ENCODE peak calls at places on chromosomes 4 and X, in four cellular contexts. C is OCI-LY7, Y is gastrocnemius medialis, A is psoas muscle. F is an unnamed sample.

GRCh38 chr4:5992171-5993062 is 25.8 kb downstream of the C4orf50 start:
- DNase-seq in C (peak), Y (no peak), A (no peak), F (no peak)

GRCh38 chr4:34417160-34417559 is 1827.2 kb downstream of the ARAP2 start:
- DNase-seq in A (no peak), Y (no peak), C (no peak), F (no peak)

GRCh38 chr4:46586566-46586965 is 196.6 kb upstream of the GABRA2 start:
- DNase-seq in Y (no peak), A (no peak), C (no peak), F (no peak)

GRCh38 chrX:12978205-12979010 is 3.5 kb downstream of the TMSB4X start:
- DNase-seq in C (peak), A (no peak), Y (peak), F (no peak)

GRCh38 chrX:38774249-38774648 is 27.0 kb upstream of the MID1IP1 start:
- DNase-seq in Y (no peak), A (no peak), C (no peak), F (no peak)

GRCh38 chr4:7332216-7333023 is 102.3 kb downstream of the PSAPL1 start:
- DNase-seq in Y (no peak), A (peak), C (no peak), F (no peak)

GRCh38 chr4:154073107-154073817 is 284.4 kb upstream of the SFRP2 start:
- DNase-seq in C (no peak), A (no peak), Y (no peak), F (no peak)

GRCh38 chr4:89493367-89493766 is 185.8 kb upstream of the GPRIN3 start:
- DNase-seq in C (no peak), A (no peak), Y (no peak), F (no peak)

GRCh38 chr4:38210396-38211114 is 250.4 kb downstream of the PTTG2 start:
- DNase-seq in C (no peak), A (no peak), Y (no peak), F (no peak)

GRCh38 chr4:176270669-176271068 is 1.6 kb upstream of the ASB5 start:
- DNase-seq in A (peak), C (no peak), Y (peak), F (no peak)

GRCh38 chr4:15291133-15291532 is 136.7 kb upstream of the C1QTNF7 start:
- DNase-seq in Y (no peak), C (no peak), A (no peak), F (no peak)

GRCh38 chrX:153333821-153334653 is at the start of gene ZNF275:
- DNase-seq in C (peak), A (peak), Y (peak), F (peak)

GRCh38 chr4:108170729-108171540 is 2.2 kb upstream of the LEF1 start:
- DNase-seq in Y (no peak), C (no peak), A (no peak), F (no peak)

GRCh38 chr4:128168701-128169100 is 107.6 kb downstream of the LARP1B start:
- DNase-seq in C (no peak), Y (no peak), A (no peak), F (no peak)

GRCh38 chrX:44675364-44676024 is 132.8 kb upstream of the FUNDC1 start:
- DNase-seq in A (peak), C (no peak), Y (peak), F (no peak)

GRCh38 chr4:6107114-6107791 is 89.0 kb upstream of the C4orf50 start:
- DNase-seq in A (no peak), Y (no peak), C (no peak), F (no peak)

GRCh38 chrX:124026529-124026928 is 65.0 kb downstream of the STAG2 start:
- DNase-seq in Y (no peak), A (no peak), C (no peak), F (no peak)

GRCh38 chrX:118726887-118727685 is at the start of gene IL13RA1:
- DNase-seq in Y (peak), C (no peak), A (peak), F (peak)

GRCh38 chrX:124086411-124086810 is 124.9 kb downstream of the STAG2 start:
- DNase-seq in A (no peak), C (no peak), Y (no peak), F (no peak)

GRCh38 chr4:174420317-174420716 is 102.0 kb downstream of the HPGD start:
- DNase-seq in A (no peak), C (no peak), Y (no peak), F (no peak)

GRCh38 chr4:174425669-174426068 is 96.6 kb downstream of the HPGD start:
- DNase-seq in Y (no peak), C (no peak), A (no peak), F (no peak)

GRCh38 chr4:174422893-174423256 is 99.4 kb downstream of the HPGD start:
- DNase-seq in A (no peak), Y (no peak), C (no peak), F (no peak)

GRCh38 chr4:174427562-174428140 is 94.6 kb downstream of the HPGD start:
- DNase-seq in C (no peak), Y (no peak), A (no peak), F (no peak)

GRCh38 chr4:174423257-174423944 is 98.9 kb downstream of the HPGD start:
- DNase-seq in C (no peak), Y (peak), A (peak), F (peak)
- H3K4me3 ChIP-seq in C (no peak), Y (no peak), A (no peak), F (no peak)

DNA sequence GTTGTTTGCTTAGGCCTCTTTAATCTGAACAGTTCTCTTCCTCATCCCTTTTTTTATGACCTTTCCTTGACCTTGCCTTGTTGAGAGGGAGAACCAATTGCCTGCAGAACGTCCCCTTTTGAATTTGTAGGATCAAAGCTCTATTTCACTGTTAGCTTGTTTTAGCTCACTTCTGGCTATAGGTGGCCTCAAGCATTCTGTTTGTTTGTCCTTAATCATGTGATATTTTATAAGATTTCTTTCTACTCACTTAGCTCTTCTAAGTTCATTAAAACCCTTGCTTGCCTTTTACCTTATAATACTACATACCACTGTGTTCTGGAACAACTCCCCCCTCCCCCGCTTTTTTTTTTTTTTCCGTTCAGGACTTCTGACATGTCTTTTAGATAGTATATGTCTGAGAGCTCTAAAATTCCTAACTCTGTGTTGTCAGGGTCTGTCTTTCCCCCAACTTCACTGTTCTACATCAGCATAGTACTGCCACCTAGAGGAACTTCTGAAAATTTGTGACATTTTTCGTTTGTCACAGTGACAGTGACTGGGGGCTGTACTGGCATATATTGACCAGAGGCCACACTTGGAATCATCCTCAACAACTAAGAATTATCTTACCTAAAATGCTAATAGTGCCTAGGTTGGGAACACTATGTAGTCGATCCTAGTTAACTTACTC is 128.5 kb downstream of the LARP7 start:
- DNase-seq in A (no peak), C (peak), Y (no peak), F (no peak)
- TF ChIP-seq CTCF in A (peak), C (peak), Y (peak), F (peak)

DNA sequence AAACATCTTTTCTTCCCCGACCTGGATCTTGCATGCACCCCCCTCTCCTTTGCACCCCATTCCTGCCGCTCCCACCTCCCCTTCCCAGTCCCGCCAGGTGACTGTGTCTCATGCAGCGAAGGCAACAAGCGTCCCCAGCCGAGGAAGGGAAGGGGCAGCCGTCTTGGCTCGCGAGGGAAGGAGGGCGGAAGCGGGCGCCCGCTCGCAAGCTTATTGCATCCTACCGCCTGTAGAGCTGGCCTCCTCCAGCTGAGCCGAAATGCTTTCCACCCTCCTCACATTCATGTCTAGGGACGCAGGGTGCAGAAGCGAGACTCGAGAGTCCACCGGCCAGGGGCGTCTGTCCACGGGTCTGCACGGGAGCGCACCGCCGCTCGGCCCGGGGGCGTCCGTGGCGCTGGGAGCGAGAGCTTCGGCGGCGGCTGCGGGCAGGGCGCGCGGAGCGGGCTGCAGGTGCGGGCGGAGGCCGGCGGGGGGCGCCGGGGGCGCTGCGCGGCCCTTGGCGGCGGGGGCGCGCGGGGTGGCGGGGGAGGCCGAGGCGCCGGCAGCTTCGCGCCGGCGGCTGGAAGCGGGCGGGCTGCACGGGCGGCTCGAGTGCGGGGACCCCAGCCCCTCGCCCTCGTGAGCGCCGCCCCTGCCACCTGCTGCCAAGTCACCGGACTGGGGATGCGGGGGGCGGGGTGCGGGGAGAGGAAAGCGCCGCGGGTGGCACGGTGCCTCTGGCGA is at the start of gene KCNIP4:
- DNase-seq in A (no peak), Y (no peak), C (no peak), F (no peak)
- H3K4me3 ChIP-seq in A (peak), Y (peak), C (no peak), F (no peak)

DNA sequence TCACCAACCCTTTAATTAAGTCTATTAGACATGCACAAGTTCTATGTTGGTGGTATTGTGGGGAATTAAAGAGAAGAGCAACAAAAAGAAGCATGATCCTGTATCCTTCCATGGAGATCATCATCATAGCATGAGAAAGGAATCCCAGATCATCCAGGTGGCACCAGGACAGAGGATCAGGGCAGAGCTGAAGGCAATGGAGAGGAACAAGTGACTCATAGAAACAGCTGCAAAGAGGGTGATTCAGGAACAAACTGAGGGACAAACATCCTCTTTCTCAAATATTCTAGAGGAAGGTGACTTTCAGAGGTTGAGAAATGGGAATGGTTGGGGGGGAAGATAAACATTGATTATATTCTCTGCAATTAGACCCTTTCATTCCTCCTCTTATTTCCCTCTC is 105.5 kb upstream of the OTUD4 start:
- DNase-seq in Y (no peak), A (no peak), C (no peak), F (no peak)
- TF ChIP-seq CTCF in Y (no peak), A (no peak), C (no peak), F (no peak)

F was measured in thoracic aorta.